ENCODE peak calls at places on chromosomes 3 and 15, in eight cellular contexts. C, M, V, F, K, T, G and L are unnamed samples.

GRCh38 chr3:111012388-111013248 is 59.0 kb upstream of the NECTIN3 start:
- DNase-seq in C (no peak), M (no peak), V (no peak), F (no peak), K (peak; percentile 3), T (peak; percentile 60), G (peak; percentile 16), L (no peak)

GRCh38 chr3:21506061-21506460 is 244.9 kb downstream of the ZNF385D start:
- DNase-seq in C (no peak), M (no peak), V (no peak), F (no peak), K (peak; percentile 36), T (no peak), G (no peak), L (no peak)

GRCh38 chr3:8482960-8483665 is 18.5 kb upstream of the LMCD1 start:
- DNase-seq in C (no peak), M (peak; percentile 73), V (no peak), F (peak; percentile 95), K (peak; percentile 97), T (peak; percentile 80), G (peak; percentile 63), L (no peak)

GRCh38 chr15:35168464-35168863 is 83.4 kb upstream of the NANOGP8 start:
- DNase-seq in C (no peak), M (peak; percentile 36), V (no peak), F (peak; percentile 17), K (peak; percentile 83), T (peak; percentile 42), G (no peak), L (no peak)

GRCh38 chr3:192366916-192367315 is 360.4 kb downstream of the FGF12 start:
- DNase-seq in C (no peak), M (no peak), V (no peak), F (no peak), K (no peak), T (no peak), G (no peak), L (no peak)

GRCh38 chr3:33665294-33665693 is 52.8 kb downstream of the CLASP2 start:
- DNase-seq in C (no peak), M (no peak), V (no peak), F (no peak), K (peak; percentile 52), T (no peak), G (no peak), L (no peak)

GRCh38 chr3:141241248-141242034 is 9.8 kb downstream of the PXYLP1 start:
- DNase-seq in C (no peak), M (no peak), V (no peak), F (no peak), K (peak; percentile 55), T (no peak), G (no peak), L (no peak)

GRCh38 chr3:196016485-196016884 is 65.4 kb downstream of the TFRC start:
- DNase-seq in C (no peak), M (peak; percentile 29), V (no peak), F (peak; percentile 10), K (peak; percentile 63), T (peak; percentile 71), G (no peak), L (no peak)

GRCh38 chr15:35686347-35686746 is 140.4 kb upstream of the DPH6 start:
- DNase-seq in C (no peak), M (no peak), V (no peak), F (no peak), K (no peak), T (no peak), G (no peak), L (no peak)

GRCh38 chr3:99872633-99873254 is 55.1 kb downstream of the CMSS1 start:
- DNase-seq in C (peak; percentile 69), M (no peak), V (no peak), F (no peak), K (no peak), T (no peak), G (no peak), L (no peak)

GRCh38 chr3:28667646-28668376 is 319.2 kb upstream of the AZI2 start:
- DNase-seq in C (peak; percentile 41), M (peak; percentile 61), V (peak; percentile 72), F (no peak), K (peak; percentile 66), T (peak; percentile 83), G (peak; percentile 75), L (peak; percentile 76)

GRCh38 chr3:178320481-178321352 is 215.5 kb upstream of the KCNMB2 start:
- DNase-seq in C (no peak), M (no peak), V (no peak), F (no peak), K (peak; percentile 45), T (peak; percentile 4), G (peak; percentile 73), L (no peak)

GRCh38 chr15:37576952-37577351 is 357.5 kb upstream of the TMCO5A start:
- DNase-seq in C (no peak), M (no peak), V (no peak), F (no peak), K (no peak), T (no peak), G (no peak), L (no peak)

GRCh38 chr3:62888180-62888579 is 13.0 kb upstream of the CADPS start:
- DNase-seq in C (no peak), M (no peak), V (no peak), F (no peak), K (no peak), T (peak; percentile 9), G (peak; percentile 19), L (peak; percentile 16)

GRCh38 chr3:62884041-62884870 is 9.0 kb upstream of the CADPS start:
- DNase-seq in C (no peak), M (no peak), V (no peak), F (no peak), K (no peak), T (no peak), G (no peak), L (no peak)

GRCh38 chr3:62882676-62883228 is 7.5 kb upstream of the CADPS start:
- DNase-seq in C (no peak), M (no peak), V (no peak), F (no peak), K (peak; percentile 45), T (peak; percentile 4), G (no peak), L (no peak)
- TF ChIP-seq CTCF in C (no peak), M (no peak), V (no peak), F (no peak), K (no peak), T (no peak), G (no peak), L (no peak)

GRCh38 chr15:71106802-71107500 is 8.3 kb upstream of the THSD4 start:
- DNase-seq in C (no peak), M (no peak), V (no peak), F (no peak), K (no peak), T (no peak), G (no peak), L (no peak)

GRCh38 chr15:71107501-71107815 is 7.8 kb upstream of the THSD4 start:
- DNase-seq in C (no peak), M (no peak), V (no peak), F (no peak), K (no peak), T (no peak), G (no peak), L (no peak)

GRCh38 chr15:71110800-71111565 is 4.3 kb upstream of the THSD4 start:
- DNase-seq in C (no peak), M (no peak), V (no peak), F (no peak), K (no peak), T (no peak), G (no peak), L (no peak)

GRCh38 chr15:71109890-71110289 is 5.4 kb upstream of the THSD4 start:
- DNase-seq in C (no peak), M (no peak), V (no peak), F (no peak), K (no peak), T (no peak), G (no peak), L (no peak)

DNA sequence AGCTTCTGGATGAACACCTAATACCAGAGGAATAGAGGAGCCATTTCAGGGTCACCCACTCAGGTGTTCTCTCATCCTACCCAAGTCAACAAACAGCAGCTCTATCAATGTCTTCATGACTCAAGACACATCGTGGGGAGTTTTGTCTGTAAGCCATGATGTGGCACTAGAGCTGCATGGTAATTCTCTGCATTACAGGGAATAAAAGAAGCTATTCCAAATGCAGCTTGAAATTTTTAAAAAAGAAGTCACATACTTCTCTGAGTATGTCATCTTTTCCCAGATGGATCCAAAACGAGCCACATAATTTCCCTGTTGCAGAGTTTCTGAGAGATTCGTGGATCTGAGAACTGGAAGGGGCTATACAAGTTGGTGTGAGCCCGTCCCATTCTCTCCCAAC is 6.1 kb upstream of the THSD4 start:
- DNase-seq in C (no peak), M (no peak), V (no peak), F (peak; percentile 51), K (peak; percentile 74), T (no peak), G (no peak), L (no peak)
- TF ChIP-seq CTCF in C (no peak), M (peak; percentile 17), V (no peak), F (peak; percentile 49), K (peak; percentile 37), T (no peak), G (peak; percentile 30), L (no peak)

GRCh38 chr3:94101860-94102259 is 39.0 kb downstream of the NSUN3 start:
- DNase-seq in C (no peak), M (no peak), V (no peak), F (no peak), K (peak; percentile 37), T (peak; percentile 18), G (no peak), L (no peak)

GRCh38 chr3:94099311-94099710 is 36.5 kb downstream of the NSUN3 start:
- DNase-seq in C (no peak), M (no peak), V (no peak), F (no peak), K (no peak), T (no peak), G (no peak), L (no peak)

DNA sequence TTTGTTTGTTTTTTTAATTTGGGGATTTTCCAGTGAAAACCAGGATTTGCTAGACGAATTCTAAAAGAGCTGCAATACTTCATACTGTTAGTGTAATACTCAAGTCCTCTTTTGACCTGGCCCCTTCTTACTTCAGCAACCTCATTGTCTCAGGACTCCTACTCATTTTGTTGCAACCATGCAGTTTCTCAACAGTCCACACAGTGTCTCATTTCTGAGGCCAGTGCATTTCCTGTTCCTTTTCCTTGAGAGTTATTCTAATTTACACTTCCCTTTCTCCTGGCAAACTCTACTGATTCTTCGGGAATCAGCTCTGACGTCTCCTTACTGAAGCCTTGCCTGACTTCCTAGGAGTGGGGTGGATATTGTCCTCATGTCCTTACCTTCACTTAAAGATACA is 35.6 kb downstream of the NSUN3 start:
- DNase-seq in C (no peak), M (no peak), V (no peak), F (no peak), K (peak; percentile 45), T (peak; percentile 22), G (no peak), L (no peak)
- TF ChIP-seq CTCF in C (no peak), M (no peak), V (no peak), F (no peak), K (no peak), T (no peak), G (no peak), L (no peak)

DNA sequence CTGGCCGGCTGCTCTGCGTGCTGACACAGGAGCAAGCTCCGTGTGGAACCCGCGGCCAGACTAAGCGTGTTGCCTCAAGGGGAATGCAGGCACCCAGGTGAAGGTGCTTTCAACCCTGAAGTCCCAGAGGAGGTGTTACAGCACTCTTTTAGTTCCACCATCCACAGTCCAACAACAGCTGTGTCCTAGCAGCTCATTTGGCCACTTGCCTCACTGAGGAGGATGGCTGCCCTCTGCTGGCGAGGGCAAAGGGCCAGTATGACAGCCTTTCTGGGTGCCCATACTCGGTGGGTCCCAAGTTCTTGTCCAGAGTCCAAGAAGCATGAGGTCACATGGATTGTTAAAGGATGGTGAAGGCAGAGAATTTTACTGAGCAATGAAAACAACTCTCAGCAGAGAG is 87.8 kb downstream of the C3orf85 start:
- DNase-seq in C (no peak), M (no peak), V (no peak), F (no peak), K (no peak), T (peak; percentile 47), G (peak; percentile 52), L (no peak)
- TF ChIP-seq CTCF in C (peak; percentile 38), M (no peak), V (no peak), F (no peak), K (no peak), T (peak; percentile 14), G (peak; percentile 40), L (peak; percentile 17)